ENCODE peak calls at places on chromosomes 1 and 21, in nine cellular contexts. W is ovary, Q is adrenal gland, J is body of pancreas, M is sigmoid colon, R is H1, I is uterus, E is IMR-90, H is endothelial cell of umbilical vein. D is an unnamed sample.
A peak's percentile ranks its signal among the peaks of the same experiment; 100 is the strongest.

GRCh38 chr1:199404976-199405375 is 622.5 kb upstream of the NR5A2 start:
- DNase-seq in R (no peak), M (no peak), H (no peak), J (no peak), I (no peak), W (no peak), E (peak; percentile 70), Q (no peak), D (no peak)

GRCh38 chr1:75785320-75785963 is 614 bp upstream of the RABGGTB start:
- DNase-seq in M (no peak), E (no peak), R (no peak), H (no peak), J (no peak), I (no peak), Q (no peak), W (no peak), D (no peak)

GRCh38 chr21:42161401-42161956 is 57.5 kb upstream of the ABCG1 start:
- DNase-seq in E (no peak), I (no peak), H (no peak), Q (no peak), W (no peak), R (no peak), J (no peak), M (no peak), D (no peak)

GRCh38 chr1:203557390-203557789 is 63.4 kb downstream of the OPTC start:
- DNase-seq in I (peak; percentile 75), R (no peak), H (no peak), Q (peak; percentile 69), M (peak; percentile 86), E (peak; percentile 83), W (peak; percentile 39), J (peak; percentile 16), D (no peak)

GRCh38 chr1:65330822-65331221 is 21.5 kb downstream of the DNAJC6 start:
- DNase-seq in I (no peak), R (no peak), J (no peak), M (no peak), E (no peak), Q (no peak), W (no peak), H (no peak), D (peak; percentile 21)

GRCh38 chr1:16625497-16626408 is 12.4 kb upstream of the NBPF1 start:
- DNase-seq in H (no peak), W (peak; percentile 34), M (peak; percentile 78), Q (peak; percentile 49), E (no peak), R (no peak), J (no peak), I (peak; percentile 26), D (no peak)

GRCh38 chr21:42313501-42313969 is 1.7 kb downstream of the TFF3 start:
- DNase-seq in E (no peak), I (no peak), M (no peak), Q (peak; percentile 45), R (no peak), J (no peak), W (no peak), H (no peak), D (no peak)

GRCh38 chr1:206029484-206029883 is 5.8 kb upstream of the CTSE start:
- DNase-seq in I (peak; percentile 64), J (peak; percentile 55), E (peak; percentile 20), Q (peak; percentile 25), M (peak; percentile 73), H (no peak), W (peak; percentile 48), R (no peak), D (no peak)

GRCh38 chr1:153546796-153547559 is 1.4 kb upstream of the S100A4 start:
- DNase-seq in W (peak; percentile 9), I (peak; percentile 17), H (no peak), M (no peak), Q (no peak), R (no peak), J (no peak), E (no peak), D (no peak)

GRCh38 chr1:191963781-191964455 is 194.3 kb upstream of the RGS18 start:
- DNase-seq in Q (no peak), E (peak; percentile 15), M (no peak), J (no peak), W (no peak), I (no peak), H (peak; percentile 53), R (no peak), D (no peak)

GRCh38 chr1:3651939-3652537 is at the start of gene TP73:
- DNase-seq in E (no peak), R (no peak), W (peak; percentile 63), M (no peak), J (no peak), H (no peak), Q (no peak), I (no peak), D (no peak)

GRCh38 chr1:201819346-201819745 is 9.6 kb upstream of the IPO9 start:
- DNase-seq in Q (no peak), E (peak; percentile 61), J (no peak), W (no peak), R (no peak), H (no peak), M (no peak), I (no peak), D (no peak)

GRCh38 chr1:214126697-214127146 is 138.9 kb downstream of the PROX1 start:
- DNase-seq in M (no peak), H (no peak), W (no peak), J (no peak), I (no peak), R (no peak), Q (no peak), E (no peak), D (no peak)
- TF ChIP-seq POLR2A in M (no peak), H (no peak), W (no peak), J (no peak), I (no peak), R (no peak), Q (no peak), E (no peak), D (no peak)

GRCh38 chr1:225777583-225778411 is at the start of gene SRP9:
- DNase-seq in M (peak; percentile 99), Q (peak; percentile 99), R (peak; percentile 98), E (peak; percentile 98), H (peak; percentile 99), I (peak; percentile 98), W (peak; percentile 99), J (peak; percentile 99), D (peak; percentile 99)
- TF ChIP-seq POLR2A in M (peak; percentile 88), Q (peak; percentile 76), R (peak; percentile 89), E (peak; percentile 76), H (peak; percentile 85), I (peak; percentile 83), W (peak; percentile 97), J (peak; percentile 95), D (peak; percentile 88)

GRCh38 chr1:24930703-24931480 is 816 bp upstream of the RUNX3 start:
- DNase-seq in Q (no peak), J (no peak), E (no peak), I (no peak), M (no peak), R (no peak), H (no peak), W (no peak), D (no peak)

GRCh38 chr1:24929876-24930702 is at the start of gene RUNX3:
- DNase-seq in I (no peak), J (peak; percentile 54), Q (peak; percentile 40), W (no peak), H (no peak), R (no peak), M (peak; percentile 49), E (no peak), D (no peak)

GRCh38 chr1:24928631-24929090 is 1.4 kb downstream of the RUNX3 start:
- DNase-seq in R (no peak), Q (no peak), I (no peak), J (no peak), W (no peak), M (peak; percentile 57), E (no peak), H (no peak), D (no peak)

GRCh38 chr1:24927886-24928630 is 2.0 kb downstream of the RUNX3 start:
- DNase-seq in M (no peak), R (no peak), W (no peak), J (no peak), H (peak; percentile 30), I (no peak), E (no peak), Q (no peak), D (no peak)

DNA sequence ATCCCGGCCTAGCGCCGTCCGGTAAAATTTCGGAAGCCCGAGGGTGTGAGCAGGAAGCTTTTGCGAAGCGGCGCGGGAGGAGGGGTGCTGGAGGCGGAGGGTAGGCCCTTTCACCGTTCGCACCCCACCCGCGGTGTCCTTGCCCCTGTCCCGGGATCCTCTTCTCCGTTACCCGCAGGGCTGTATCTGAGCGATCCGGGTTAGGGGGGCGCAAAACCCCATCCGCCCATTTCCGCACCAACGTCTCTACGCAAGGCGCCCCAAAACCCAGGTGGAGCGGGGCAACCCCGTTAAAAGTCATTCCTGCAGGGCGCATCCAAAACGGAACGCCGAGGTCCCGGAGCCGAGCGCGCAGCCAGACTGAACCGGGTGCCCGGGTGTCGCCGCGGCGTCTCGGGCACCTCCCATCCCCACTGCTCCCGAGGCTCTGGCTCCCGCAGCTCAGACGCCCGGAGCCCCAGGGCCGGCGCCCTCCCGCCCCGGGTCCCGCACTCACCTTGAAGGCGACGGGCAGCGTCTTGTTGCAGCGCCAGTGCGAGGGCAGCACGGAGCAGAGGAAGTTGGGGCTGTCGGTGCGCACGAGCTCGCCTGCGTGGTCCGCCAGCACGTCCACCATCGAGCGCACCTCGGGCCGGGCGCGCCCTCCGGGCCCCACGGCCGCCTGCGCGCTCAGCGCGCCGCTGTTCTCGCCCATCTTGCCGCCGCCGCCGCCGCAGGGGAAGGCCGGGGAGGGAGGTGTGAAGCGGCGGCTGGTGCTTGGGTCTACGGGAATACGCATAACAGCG is 793 bp downstream of the RUNX3 start:
- DNase-seq in J (no peak), R (no peak), M (peak; percentile 56), E (no peak), H (no peak), Q (no peak), W (no peak), I (no peak), D (no peak)
- TF ChIP-seq POLR2A in J (no peak), R (no peak), M (no peak), E (no peak), H (no peak), Q (no peak), W (no peak), I (no peak), D (no peak)

GRCh38 chr1:115090547-115090946 is 1.2 kb upstream of the TSPAN2 start:
- DNase-seq in Q (no peak), R (no peak), J (peak; percentile 35), W (no peak), H (no peak), M (peak; percentile 89), I (peak; percentile 81), E (peak; percentile 78), D (no peak)

GRCh38 chr1:115088115-115088794 is 1.0 kb downstream of the TSPAN2 start:
- DNase-seq in J (no peak), W (no peak), R (no peak), E (no peak), Q (no peak), H (no peak), I (no peak), M (no peak), D (no peak)

GRCh38 chr1:115090956-115091355 is 1.7 kb upstream of the TSPAN2 start:
- DNase-seq in M (no peak), H (no peak), J (no peak), W (no peak), Q (no peak), I (no peak), E (no peak), R (no peak), D (no peak)

GRCh38 chr1:115089443-115090340 is at the start of gene TSPAN2:
- DNase-seq in Q (peak; percentile 26), E (peak; percentile 59), H (peak; percentile 8), W (peak; percentile 59), M (peak; percentile 98), R (peak; percentile 91), I (peak; percentile 97), J (peak; percentile 53), D (peak; percentile 95)

GRCh38 chr1:115088871-115089442 is 346 bp downstream of the TSPAN2 start:
- DNase-seq in Q (no peak), I (no peak), E (no peak), M (no peak), W (peak; percentile 18), R (no peak), J (no peak), H (no peak), D (no peak)
- TF ChIP-seq POLR2A in Q (no peak), I (no peak), E (no peak), M (no peak), W (no peak), R (no peak), J (no peak), H (no peak), D (no peak)